ENCODE peak calls at places on chromosome 9, in six cellular contexts. I, B, P, Z, L and S are unnamed samples.

GRCh38 chr9:112037281-112038016 is 137.6 kb downstream of the SUSD1 start:
- DNase-seq in I (no peak), B (peak; percentile 88), P (no peak), Z (peak; percentile 93), L (peak; percentile 58), S (no peak)

GRCh38 chr9:97518909-97519307 is 17.4 kb downstream of the TMOD1 start:
- DNase-seq in I (peak; percentile 74), B (no peak), P (no peak), Z (peak; percentile 30), L (no peak), S (no peak)

GRCh38 chr9:70525553-70525952 is 111.1 kb upstream of the KLF9 start:
- DNase-seq in I (no peak), B (no peak), P (no peak), Z (no peak), L (no peak), S (no peak)

GRCh38 chr9:120767451-120767850 is 25.8 kb downstream of the FBXW2 start:
- DNase-seq in I (no peak), B (no peak), P (no peak), Z (no peak), L (no peak), S (no peak)

GRCh38 chr9:33019797-33020196 is 5.3 kb upstream of the DNAJA1 start:
- DNase-seq in I (no peak), B (no peak), P (no peak), Z (no peak), L (no peak), S (no peak)

GRCh38 chr9:112310826-112311225 is 22.6 kb downstream of the PTBP3 start:
- DNase-seq in I (no peak), B (no peak), P (no peak), Z (no peak), L (peak; percentile 69), S (no peak)

GRCh38 chr9:107211331-107211730 is 71.7 kb upstream of the RAD23B start:
- DNase-seq in I (no peak), B (no peak), P (no peak), Z (no peak), L (no peak), S (no peak)

GRCh38 chr9:79799691-79800345 is 228.1 kb downstream of the TLE4 start:
- DNase-seq in I (no peak), B (no peak), P (no peak), Z (no peak), L (no peak), S (no peak)

DNA sequence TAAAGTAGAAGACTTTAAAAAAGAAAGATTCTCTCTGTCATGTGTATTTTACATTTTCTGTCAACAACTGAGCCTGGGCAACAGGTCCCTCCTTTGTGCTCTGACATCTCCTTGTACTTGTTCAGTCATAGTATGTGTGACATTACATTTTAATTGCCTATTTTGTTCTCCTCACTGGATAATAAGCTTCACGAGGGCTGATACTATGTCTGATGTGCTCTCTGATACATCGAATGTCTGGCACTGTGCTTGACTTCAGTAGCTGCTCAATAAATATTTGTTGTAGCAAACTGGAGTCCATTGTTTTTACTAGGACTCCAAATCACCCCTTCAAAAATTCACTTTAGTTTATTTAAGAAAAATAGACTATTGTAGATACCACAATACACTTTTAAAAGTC is 482.0 kb downstream of the RASEF start:
- DNase-seq in I (no peak), B (no peak), P (no peak), Z (no peak), L (no peak), S (no peak)
- H3K4me3 ChIP-seq in I (no peak overlapping the region), B (no peak overlapping the region), P (no peak overlapping the region), Z (no peak overlapping the region), L (no peak overlapping the region), S (no peak overlapping the region)

DNA sequence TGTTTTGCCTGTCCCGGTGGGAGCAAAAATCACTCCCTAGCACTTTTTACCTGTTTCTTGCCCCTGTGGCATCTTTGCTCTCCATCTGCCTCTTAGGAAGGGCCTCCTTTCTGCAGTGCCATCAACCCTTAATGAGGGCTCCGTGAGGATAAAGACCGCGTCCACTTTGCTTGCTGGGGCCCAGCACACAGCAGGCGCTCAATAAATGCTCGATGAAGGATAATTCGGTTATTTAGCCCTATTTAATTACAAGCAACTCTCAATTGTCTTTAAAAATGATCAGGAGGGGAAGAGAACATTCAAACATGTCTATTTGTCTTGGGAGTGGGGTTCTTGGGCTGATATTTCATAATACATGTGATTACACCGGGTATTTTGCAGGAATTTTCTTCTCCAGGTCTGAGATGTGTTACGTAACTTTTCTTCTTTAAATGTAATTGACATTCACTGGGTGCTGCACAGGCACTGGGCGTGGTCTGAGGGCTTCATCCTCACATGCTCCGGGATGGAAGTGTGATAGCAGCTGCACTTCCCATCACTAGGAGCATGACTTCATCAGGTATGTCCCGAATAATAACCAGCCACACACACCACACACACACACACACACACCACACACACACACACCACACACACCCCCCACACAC is 19.8 kb upstream of the NTNG2 start:
- DNase-seq in I (no peak), B (no peak), P (no peak), Z (no peak), L (peak; percentile 33), S (no peak)
- H3K4me3 ChIP-seq in I (no peak overlapping the region), B (no peak overlapping the region), P (peak overlapping the region; percentile 45), Z (no peak overlapping the region), L (peak overlapping the region; percentile 40), S (peak overlapping the region; percentile 51)

DNA sequence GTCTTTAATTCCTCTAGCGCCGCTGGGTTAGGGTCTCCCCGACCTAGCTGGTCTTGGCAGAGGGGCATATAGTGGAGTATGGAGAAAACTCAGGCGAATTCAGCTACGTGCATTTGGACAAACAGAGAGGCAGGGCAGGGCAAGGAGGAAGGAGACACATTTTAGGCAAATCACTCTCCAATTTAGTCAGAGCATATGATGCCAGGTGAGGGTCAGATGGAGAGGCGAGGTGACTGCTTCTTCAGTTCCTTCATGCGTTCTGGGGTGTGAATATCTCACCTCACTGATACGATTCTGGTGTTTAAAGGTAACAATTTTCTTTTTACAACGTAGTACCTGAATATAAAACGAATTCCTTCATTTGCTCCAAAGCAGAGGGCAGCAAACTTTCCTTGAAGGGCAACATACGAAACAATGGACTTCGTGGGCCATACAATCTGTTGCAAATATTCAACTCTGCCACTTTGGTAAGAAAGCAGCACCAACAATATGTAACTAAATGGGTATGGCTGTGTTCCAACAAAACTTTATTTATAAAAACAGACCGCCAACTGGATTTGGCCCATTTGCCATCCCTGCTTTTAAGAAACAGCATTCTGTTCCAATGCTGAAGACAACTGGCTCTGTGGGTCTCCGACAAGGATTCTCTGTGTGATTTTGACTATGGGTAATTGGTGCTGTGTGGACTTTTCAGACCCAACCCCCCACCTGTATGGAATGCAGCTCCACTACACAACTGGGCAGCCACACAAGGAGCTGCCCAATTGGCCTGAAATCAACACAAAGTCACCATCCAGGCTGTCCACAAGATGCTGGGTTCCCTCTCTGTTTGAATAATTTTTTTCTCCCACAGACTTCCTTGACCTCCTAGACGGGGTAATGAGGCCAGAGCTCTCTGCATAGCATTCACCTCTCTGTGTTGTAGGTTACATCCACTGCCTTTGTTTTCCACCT is 53.8 kb downstream of the RAPGEF1 start:
- DNase-seq in I (no peak), B (no peak), P (no peak), Z (no peak), L (no peak), S (no peak)
- H3K4me3 ChIP-seq in I (no peak overlapping the region), B (no peak overlapping the region), P (no peak overlapping the region), Z (no peak overlapping the region), L (no peak overlapping the region), S (no peak overlapping the region)

DNA sequence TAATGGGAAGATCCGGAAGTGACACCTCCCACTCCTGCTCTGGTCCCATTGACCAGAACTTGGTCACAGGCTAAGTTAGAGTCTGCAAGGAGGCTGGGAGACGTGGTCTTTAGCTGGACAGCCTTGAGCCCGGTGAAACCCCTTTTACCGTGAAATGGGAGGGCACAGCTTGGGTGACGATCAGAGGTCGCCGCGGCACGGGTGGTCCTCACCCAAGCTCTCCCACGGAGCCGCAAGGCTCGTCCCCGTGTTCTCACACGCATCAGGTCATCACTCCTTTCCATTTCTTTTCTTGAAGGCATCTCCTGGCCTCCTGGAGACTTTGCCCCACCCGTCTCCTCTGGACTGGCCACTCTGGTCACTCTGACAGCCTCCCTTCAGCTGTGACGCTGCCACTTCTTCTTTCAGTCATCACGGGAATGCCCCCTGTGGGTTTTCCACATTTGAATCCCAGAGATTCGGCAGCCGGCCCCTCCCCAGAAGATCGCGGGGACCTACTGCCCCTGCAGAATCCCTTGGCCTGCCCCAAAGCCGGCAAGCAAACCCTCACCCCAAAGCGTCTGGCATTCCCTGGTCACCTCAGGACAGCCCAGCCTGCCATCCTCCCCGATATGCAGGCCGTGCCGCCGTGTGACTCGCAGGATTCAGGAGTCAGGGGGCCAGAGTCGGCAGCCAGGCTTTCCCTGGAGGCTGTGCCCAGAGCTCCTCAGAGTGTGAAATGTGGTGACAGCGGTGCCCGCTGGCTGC is 18.9 kb upstream of the EGFL7 start:
- DNase-seq in I (peak; percentile 73), B (no peak), P (no peak), Z (no peak), L (peak; percentile 45), S (no peak)
- H3K4me3 ChIP-seq in I (no peak overlapping the region), B (no peak overlapping the region), P (peak overlapping the region; percentile 33), Z (no peak overlapping the region), L (peak overlapping the region; percentile 32), S (peak overlapping the region; percentile 64)

GRCh38 chr9:84668204-84669007 is 1.1 kb upstream of the NTRK2 start:
- DNase-seq in I (peak; percentile 70), B (peak; percentile 0), P (peak; percentile 82), Z (peak; percentile 57), L (peak; percentile 95), S (peak; percentile 87)

GRCh38 chr9:84669293-84670105 is at the start of gene NTRK2:
- DNase-seq in I (peak; percentile 50), B (peak; percentile 8), P (peak; percentile 54), Z (peak; percentile 12), L (peak; percentile 69), S (peak; percentile 83)

GRCh38 chr9:84669008-84669292 is 579 bp upstream of the NTRK2 start:
- DNase-seq in I (no peak), B (no peak), P (no peak), Z (no peak), L (no peak), S (no peak)

GRCh38 chr9:84670106-84670800 is 724 bp downstream of the NTRK2 start:
- DNase-seq in I (no peak), B (no peak), P (peak; percentile 45), Z (no peak), L (peak; percentile 80), S (peak; percentile 83)

GRCh38 chr9:84667571-84668203 is 1.8 kb upstream of the NTRK2 start:
- DNase-seq in I (no peak), B (no peak), P (no peak), Z (peak; percentile 13), L (peak; percentile 58), S (no peak)
- H3K4me3 ChIP-seq in I (peak overlapping the region; percentile 27), B (no peak overlapping the region), P (peak overlapping the region; percentile 85), Z (peak overlapping the region; percentile 23), L (peak overlapping the region; percentile 65), S (peak overlapping the region; percentile 88)

DNA sequence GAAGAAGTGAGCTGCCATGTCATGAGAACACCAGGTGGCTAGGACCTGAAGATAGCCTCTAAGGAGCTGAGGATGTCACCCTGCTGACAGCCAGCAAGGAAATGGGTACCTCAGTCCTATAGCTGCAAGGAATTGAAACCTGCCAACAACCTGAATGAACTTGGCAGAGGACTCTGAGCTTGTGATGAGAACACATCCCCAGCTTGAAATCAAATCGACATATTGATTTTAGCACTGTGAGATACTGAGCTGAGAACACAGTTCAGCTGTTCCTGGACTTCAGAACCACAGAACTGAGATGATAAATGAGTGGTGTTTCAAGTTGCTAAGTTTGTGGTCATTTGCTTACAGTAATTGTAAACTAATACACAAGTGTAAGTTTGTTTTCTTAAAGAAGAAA is 5.5 kb upstream of the RASEF start:
- DNase-seq in I (no peak), B (no peak), P (no peak), Z (no peak), L (no peak), S (no peak)
- H3K4me3 ChIP-seq in I (no peak overlapping the region), B (no peak overlapping the region), P (no peak overlapping the region), Z (no peak overlapping the region), L (no peak overlapping the region), S (no peak overlapping the region)